ENCODE peak calls at places on chromosomes 3 and 15, in eight cellular contexts. Z is B cell; W is AG09309; U is osteoblast; Y is stimulated activated effector memory CD8-positive, alpha-beta T cell treated with anti-CD3 and anti-CD28 coated beads, Interleukin-12 subunit alpha, Interleukin-12 subunit beta, amount 100 ng/mL, for 72 hours; T is ACHN; E is PC-9; Q is NCI-H187. X is an unnamed sample.

GRCh38 chr3:41866298-41866697 is 95.6 kb downstream of the ULK4 start:
- DNase-seq in T (no peak), Q (no peak), U (no peak), W (no peak), Z (no peak), Y (no peak), E (no peak), X (no peak)

GRCh38 chr15:38130739-38131498 is 121.7 kb upstream of the SPRED1 start:
- DNase-seq in T (peak; percentile 80), E (peak; percentile 50), U (peak; percentile 79), Z (no peak), Q (no peak), W (peak; percentile 98), Y (no peak), X (peak; percentile 81)

GRCh38 chr3:133280591-133280990 is 119.3 kb upstream of the BFSP2 start:
- DNase-seq in W (no peak), E (no peak), Q (no peak), T (peak; percentile 35), Y (no peak), Z (no peak), U (no peak), X (no peak)

GRCh38 chr3:36488077-36488789 is 107.9 kb downstream of the STAC start:
- DNase-seq in Z (no peak), Q (no peak), E (peak; percentile 88), U (no peak), W (no peak), Y (no peak), T (no peak), X (no peak)

GRCh38 chr15:68536331-68537095 is 42.3 kb upstream of the CORO2B start:
- DNase-seq in Y (no peak), W (peak; percentile 98), T (peak; percentile 6), E (no peak), U (peak; percentile 73), Q (no peak), Z (no peak), X (no peak)

GRCh38 chr3:175274474-175275218 is 415.5 kb downstream of the NAALADL2 start:
- DNase-seq in Q (no peak), T (no peak), Y (no peak), E (no peak), U (no peak), W (no peak), Z (no peak), X (no peak)

GRCh38 chr3:195240939-195241338 is 30.0 kb downstream of the XXYLT1 start:
- DNase-seq in Q (no peak), U (no peak), Z (no peak), Y (peak; percentile 42), W (no peak), E (no peak), T (no peak), X (peak; percentile 50)

GRCh38 chr3:43838877-43839276 is 148.1 kb downstream of the ABHD5 start:
- DNase-seq in E (no peak), Q (no peak), Y (no peak), Z (no peak), T (no peak), W (no peak), U (no peak), X (no peak)

GRCh38 chr3:71498543-71498942 is 85.0 kb downstream of the FOXP1 start:
- DNase-seq in E (no peak), U (no peak), Q (no peak), T (no peak), W (no peak), Z (no peak), Y (no peak), X (no peak)

GRCh38 chr15:69557340-69558137 is 104.9 kb downstream of the RPLP1 start:
- DNase-seq in W (peak; percentile 93), T (peak; percentile 94), E (peak; percentile 95), Z (no peak), U (peak; percentile 85), Y (no peak), Q (no peak), X (no peak)

GRCh38 chr3:117977504-117978228 is 1057.0 kb downstream of the IGSF11 start:
- DNase-seq in T (no peak), E (no peak), Z (no peak), U (no peak), Y (no peak), W (no peak), Q (no peak), X (no peak)

GRCh38 chr3:169478566-169479313 is 184.8 kb downstream of the MECOM start:
- DNase-seq in E (peak; percentile 70), T (no peak), W (no peak), Z (no peak), Y (no peak), U (no peak), Q (no peak), X (no peak)

GRCh38 chr3:126973814-126974213 is 9.1 kb upstream of the PLXNA1 start:
- DNase-seq in E (no peak), Z (no peak), W (no peak), U (no peak), Y (no peak), T (no peak), Q (no peak), X (no peak)

GRCh38 chr3:188003188-188004171 is 150.5 kb upstream of the LPP start:
- DNase-seq in Q (no peak), W (no peak), U (no peak), T (no peak), Y (no peak), E (peak; percentile 85), Z (no peak), X (no peak)

GRCh38 chr15:43977072-43977884 is 150.5 kb downstream of the WDR76 start:
- DNase-seq in T (no peak), W (no peak), Q (no peak), E (peak; percentile 64), Y (peak; percentile 55), U (no peak), Z (no peak), X (no peak)

GRCh38 chr3:25556504-25556903 is 108.2 kb downstream of the TOP2B start:
- DNase-seq in U (no peak), Y (no peak), E (no peak), Q (no peak), Z (no peak), W (no peak), T (no peak), X (no peak)

GRCh38 chr15:67021455-67021854 is 43.9 kb upstream of the SMAD3 start:
- DNase-seq in U (no peak), E (peak; percentile 35), W (no peak), Z (no peak), Y (no peak), Q (no peak), T (no peak), X (no peak)

GRCh38 chr15:57411945-57412768 is 35.9 kb downstream of the CGNL1 start:
- DNase-seq in Z (no peak), E (no peak), Q (no peak), Y (no peak), U (no peak), W (no peak), T (no peak), X (no peak)

GRCh38 chr3:123476967-123477750 is 28.3 kb upstream of the ADCY5 start:
- DNase-seq in Z (no peak), T (no peak), W (no peak), Y (no peak), E (no peak), U (no peak), Q (no peak), X (no peak)

GRCh38 chr15:39413558-39413957 is 167.3 kb upstream of the THBS1 start:
- DNase-seq in Q (no peak), U (no peak), T (no peak), W (no peak), E (no peak), Y (no peak), Z (no peak), X (no peak)

GRCh38 chr3:180280601-180281000 is 243.9 kb upstream of the PEX5L start:
- DNase-seq in Q (no peak), Z (no peak), T (no peak), Y (no peak), U (no peak), E (peak; percentile 64), W (no peak), X (no peak)

GRCh38 chr3:76134166-76134565 is 348.8 kb upstream of the ZNF717 start:
- DNase-seq in Q (no peak), Y (no peak), E (no peak), T (no peak), W (no peak), U (no peak), Z (no peak), X (no peak)

GRCh38 chr15:62941719-62942118 is 100.8 kb upstream of the TPM1 start:
- DNase-seq in E (no peak), Q (no peak), Z (no peak), T (no peak), U (no peak), W (no peak), Y (no peak), X (no peak)

GRCh38 chr15:70033529-70034140 is 64.1 kb downstream of the TLE3 start:
- DNase-seq in E (no peak), U (peak; percentile 64), Z (no peak), T (no peak), Y (no peak), W (peak; percentile 2), Q (no peak), X (no peak)

GRCh38 chr15:71595846-71596553 is 214.4 kb upstream of the NR2E3 start:
- DNase-seq in E (no peak), U (no peak), Y (no peak), T (no peak), Q (no peak), W (no peak), Z (no peak), X (no peak)

GRCh38 chr3:154334973-154335420 is 10.7 kb upstream of the DHX36 start:
- DNase-seq in W (peak; percentile 10), E (peak; percentile 43), Y (no peak), T (peak; percentile 48), Z (no peak), Q (no peak), U (no peak), X (no peak)

GRCh38 chr15:79084308-79084968 is 6.1 kb downstream of the RASGRF1 start:
- DNase-seq in U (no peak), Y (no peak), W (no peak), T (no peak), E (no peak), Q (no peak), Z (no peak), X (no peak)